ENCODE peak calls at places on chromosomes 13 and 19, in six cellular contexts. T is ascending aorta, U is ovary, F is pancreas, A is lung, Q is body of pancreas. K is an unnamed sample.

GRCh38 chr13:111219306-111219705 is 101.1 kb upstream of the TEX29 start:
- DNase-seq in F (no peak), Q (peak; percentile 40), U (no peak), A (no peak), T (peak; percentile 88), K (no peak)

GRCh38 chr19:3135961-3136683 is at the start of gene GNA15:
- DNase-seq in A (peak; percentile 64), F (no peak), T (no peak), U (peak; percentile 51), Q (no peak), K (no peak)

GRCh38 chr13:57030671-57031070 is 110.0 kb upstream of the PRR20A start:
- DNase-seq in U (no peak), Q (no peak), T (no peak), F (no peak), A (no peak), K (no peak)

GRCh38 chr13:114058051-114058867 is 74.2 kb downstream of the RASA3 start:
- DNase-seq in A (no peak), T (no peak), Q (no peak), U (no peak), F (no peak), K (no peak)

GRCh38 chr19:31285744-31286143 is 63.5 kb downstream of the TSHZ3 start:
- DNase-seq in F (no peak), A (no peak), T (peak; percentile 48), U (peak; percentile 61), Q (no peak), K (no peak)

GRCh38 chr19:18433039-18433691 is 4.8 kb downstream of the ISYNA1 start:
- DNase-seq in U (peak; percentile 85), Q (peak; percentile 42), A (no peak), F (peak; percentile 69), T (no peak), K (no peak)

GRCh38 chr19:19271828-19272599 is 1.1 kb downstream of the TM6SF2 start:
- DNase-seq in F (no peak), Q (no peak), T (no peak), U (no peak), A (no peak), K (no peak)

GRCh38 chr19:15595069-15595468 is 19.9 kb upstream of the CYP4F8 start:
- DNase-seq in A (no peak), F (no peak), U (no peak), T (no peak), Q (no peak), K (no peak)

GRCh38 chr19:40321566-40322270 is 26.5 kb downstream of the C19orf47 start:
- DNase-seq in F (no peak), U (peak; percentile 30), T (no peak), A (no peak), Q (no peak), K (no peak)

GRCh38 chr19:42487025-42487797 is 41.1 kb downstream of the CEACAM1 start:
- DNase-seq in F (no peak), U (no peak), T (no peak), Q (no peak), A (no peak), K (no peak)

GRCh38 chr19:2613507-2614295 is 88.8 kb downstream of the GNG7 start:
- DNase-seq in A (no peak), F (peak; percentile 55), U (peak; percentile 59), T (no peak), Q (peak; percentile 44), K (no peak)

GRCh38 chr13:21175656-21176194 is 627 bp downstream of the SKA3 start:
- DNase-seq in T (no peak), F (no peak), U (no peak), Q (no peak), A (no peak), K (no peak)

GRCh38 chr19:7722231-7722651 is 9.7 kb downstream of the CLEC4G start:
- DNase-seq in Q (no peak), U (no peak), T (no peak), A (no peak), F (no peak), K (no peak)

K was measured in HS-5.